ENCODE peak calls at places on chromosomes 6 and 20, in seven cellular contexts. H, S, U, K, O, E and C are unnamed samples.
A peak's percentile ranks its signal among the peaks of the same experiment; 100 is the strongest.

GRCh38 chr6:150142657-150143501 is at the start of gene PPP1R14C:
- DNase-seq in H (peak; percentile 79), K (peak; percentile 75), O (no peak), E (no peak), U (no peak), S (peak; percentile 42), C (peak; percentile 20)

GRCh38 chr20:46010491-46011405 is 2.0 kb downstream of the MMP9 start:
- DNase-seq in E (no peak), O (no peak), H (no peak), U (no peak), K (no peak), S (peak; percentile 75), C (no peak)

GRCh38 chr20:32029561-32029960 is 19.3 kb downstream of the CCM2L start:
- DNase-seq in U (no peak), S (no peak), E (no peak), O (no peak), H (no peak), K (no peak), C (no peak)

GRCh38 chr6:56803594-56803993 is 151.3 kb upstream of the BEND6 start:
- DNase-seq in O (no peak), H (no peak), K (no peak), U (no peak), S (no peak), E (no peak), C (no peak)

GRCh38 chr6:21597706-21598273 is 4.2 kb downstream of the SOX4 start:
- DNase-seq in U (no peak), H (no peak), K (no peak), E (no peak), O (no peak), S (peak; percentile 42), C (peak; percentile 21)

GRCh38 chr6:121965739-121966138 is 433.7 kb upstream of the HSF2 start:
- DNase-seq in S (no peak), E (no peak), H (no peak), O (no peak), U (no peak), K (no peak), C (no peak)

GRCh38 chr6:21201673-21202430 is 391.7 kb upstream of the SOX4 start:
- DNase-seq in E (no peak), O (no peak), S (peak; percentile 47), U (no peak), H (no peak), K (no peak), C (no peak)

GRCh38 chr6:52999456-52999855 is 4.4 kb upstream of the GSTA4 start:
- DNase-seq in O (no peak), H (no peak), E (no peak), U (no peak), S (no peak), K (no peak), C (no peak)

GRCh38 chr6:90144396-90144795 is 152.2 kb downstream of the BACH2 start:
- DNase-seq in O (no peak), H (no peak), E (no peak), U (no peak), K (no peak), S (no peak), C (no peak)

GRCh38 chr20:41150664-41151063 is 13.3 kb downstream of the PLCG1 start:
- DNase-seq in K (no peak), O (no peak), S (no peak), E (no peak), H (peak; percentile 64), U (no peak), C (no peak)

GRCh38 chr6:134732761-134733160 is 217.1 kb downstream of the ALDH8A1 start:
- DNase-seq in E (no peak), U (no peak), K (no peak), S (no peak), H (no peak), O (no peak), C (no peak)

GRCh38 chr6:75147512-75147911 is 58.3 kb downstream of the COL12A1 start:
- DNase-seq in E (peak; percentile 7), S (no peak), O (no peak), H (no peak), U (no peak), K (no peak), C (no peak)

GRCh38 chr6:76644231-76644630 is 571.8 kb upstream of the IMPG1 start:
- DNase-seq in S (no peak), E (no peak), O (no peak), U (no peak), H (no peak), K (no peak), C (no peak)

GRCh38 chr6:148566664-148567350 is 180.0 kb upstream of the UST start:
- DNase-seq in H (no peak), E (no peak), S (no peak), U (no peak), K (no peak), O (no peak), C (no peak)

GRCh38 chr6:106547961-106548453 is 81.3 kb downstream of the RTN4IP1 start:
- DNase-seq in O (peak; percentile 76), U (no peak), E (no peak), S (no peak), K (no peak), H (peak; percentile 15), C (no peak)

GRCh38 chr6:50187212-50188055 is 137.7 kb upstream of the DEFB112 start:
- DNase-seq in S (no peak), O (no peak), H (no peak), U (no peak), E (no peak), K (no peak), C (no peak)

GRCh38 chr6:36373368-36374009 is 14.0 kb downstream of the ETV7 start:
- DNase-seq in S (peak; percentile 57), H (no peak), E (no peak), O (no peak), K (no peak), U (no peak), C (peak; percentile 57)

GRCh38 chr6:97110149-97110548 is 172.9 kb downstream of the MMS22L start:
- DNase-seq in H (no peak), K (no peak), E (no peak), S (no peak), O (no peak), U (no peak), C (no peak)

GRCh38 chr6:97114645-97115044 is 168.4 kb downstream of the MMS22L start:
- DNase-seq in E (no peak), S (no peak), K (no peak), O (no peak), U (no peak), H (no peak), C (no peak)

GRCh38 chr6:97110626-97111025 is 172.4 kb downstream of the MMS22L start:
- DNase-seq in H (no peak), S (no peak), O (no peak), K (no peak), E (no peak), U (no peak), C (no peak)

GRCh38 chr6:97111243-97111642 is 171.8 kb downstream of the MMS22L start:
- DNase-seq in U (no peak), S (no peak), O (no peak), E (no peak), H (no peak), K (no peak), C (no peak)

DNA sequence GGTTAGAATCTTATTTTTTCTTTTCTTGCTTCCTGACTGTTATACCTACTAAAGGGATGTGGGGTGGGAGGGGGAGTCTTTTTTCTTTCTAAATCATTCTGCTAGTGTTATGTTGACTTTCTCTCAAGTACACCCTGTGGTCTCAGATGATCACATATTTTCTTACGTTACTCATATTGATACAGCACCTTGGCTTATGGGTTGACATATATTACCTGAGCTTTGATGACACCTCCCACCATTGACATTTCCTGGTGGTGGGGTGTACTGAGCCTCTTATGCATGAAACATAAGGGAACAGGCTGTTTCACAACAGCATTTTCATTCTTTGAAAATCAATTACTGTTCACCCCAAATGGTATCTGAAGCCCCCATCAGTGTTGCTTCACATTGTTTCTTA is 169.8 kb downstream of the MMS22L start:
- DNase-seq in O (no peak), U (no peak), S (no peak), H (no peak), E (no peak), K (no peak), C (no peak)
- TF ChIP-seq JUND in O (no peak), U (no peak), S (no peak), H (no peak), E (no peak), K (no peak), C (no peak)

GRCh38 chr6:138973481-138974140 is 14.4 kb downstream of the REPS1 start:
- DNase-seq in U (no peak), H (no peak), O (no peak), S (no peak), K (no peak), E (no peak), C (no peak)

GRCh38 chr6:138970159-138970558 is 17.9 kb downstream of the REPS1 start:
- DNase-seq in S (no peak), O (no peak), E (no peak), K (no peak), H (no peak), U (no peak), C (no peak)

GRCh38 chr6:138972226-138972665 is 15.8 kb downstream of the REPS1 start:
- DNase-seq in S (peak; percentile 42), E (no peak), U (no peak), O (no peak), H (no peak), K (no peak), C (no peak)

GRCh38 chr6:138970856-138971425 is 17.1 kb downstream of the REPS1 start:
- DNase-seq in U (peak; percentile 55), E (no peak), K (no peak), O (no peak), S (no peak), H (no peak), C (no peak)

GRCh38 chr6:138971601-138972000 is 16.5 kb downstream of the REPS1 start:
- DNase-seq in H (no peak), E (no peak), U (no peak), K (no peak), O (no peak), S (no peak), C (no peak)
- TF ChIP-seq JUND in H (no peak), E (no peak), U (no peak), K (no peak), O (no peak), S (no peak), C (no peak)

GRCh38 chr6:143971453-143971852 is 36.6 kb downstream of the PLAGL1 start:
- DNase-seq in O (no peak), K (no peak), H (no peak), E (no peak), S (no peak), U (no peak), C (no peak)

GRCh38 chr6:143974089-143974488 is 34.0 kb downstream of the PLAGL1 start:
- DNase-seq in E (no peak), H (no peak), K (no peak), U (no peak), O (no peak), S (no peak), C (no peak)

GRCh38 chr6:143973097-143973979 is 34.7 kb downstream of the PLAGL1 start:
- DNase-seq in K (peak; percentile 57), E (no peak), U (no peak), O (peak; percentile 35), H (no peak), S (no peak), C (no peak)

GRCh38 chr6:143980921-143981320 is 27.1 kb downstream of the PLAGL1 start:
- DNase-seq in H (no peak), K (no peak), E (no peak), O (no peak), U (no peak), S (no peak), C (no peak)

GRCh38 chr6:143976834-143977354 is 31.2 kb downstream of the PLAGL1 start:
- DNase-seq in S (no peak), K (no peak), O (no peak), U (no peak), H (peak; percentile 28), E (no peak), C (no peak)
- TF ChIP-seq JUND in S (no peak), K (no peak), O (no peak), U (no peak), H (no peak), E (no peak), C (no peak)

GRCh38 chr6:31476515-31477139 is 21.3 kb upstream of the MICB start:
- DNase-seq in S (no peak), E (no peak), O (no peak), U (no peak), H (no peak), K (peak; percentile 41), C (no peak)
- TF ChIP-seq JUND in S (no peak), E (no peak), O (no peak), U (no peak), H (no peak), K (no peak), C (no peak)